ENCODE peak calls at places on chromosome 15, in seven cellular contexts. U is mesenchymal stem cell, A is IMR-90, Q is H1, R is neuronal stem cell, G is H9, L is trophoblast cell. T is an unnamed sample.
A peak's percentile ranks its signal among the peaks of the same experiment; 100 is the strongest.

GRCh38 chr15:55552926-55553325 is 35.2 kb downstream of the PYGO1 start:
- DNase-seq in G (peak; percentile 38), A (peak; percentile 83), R (no peak), L (peak; percentile 27), U (peak; percentile 88), Q (no peak), T (peak; percentile 67)

GRCh38 chr15:57720861-57721260 is 14.3 kb downstream of the POLR2M start:
- DNase-seq in U (no peak), G (no peak), R (no peak), Q (no peak), L (no peak), A (peak; percentile 18), T (no peak)

GRCh38 chr15:99085413-99086326 is 19.2 kb upstream of the SYNM start:
- DNase-seq in G (no peak), Q (no peak), L (peak; percentile 18), A (peak; percentile 91), R (no peak), U (peak; percentile 11), T (no peak)

GRCh38 chr15:60591491-60592385 is 112.8 kb upstream of the ICE2 start:
- DNase-seq in R (peak; percentile 57), G (peak; percentile 61), A (no peak), Q (no peak), U (peak; percentile 36), L (peak; percentile 29), T (peak; percentile 74)

GRCh38 chr15:58438956-58439355 is 7.2 kb downstream of the LIPC start:
- DNase-seq in G (peak; percentile 44), R (peak; percentile 12), L (peak; percentile 69), Q (no peak), U (peak; percentile 58), A (peak; percentile 46), T (peak; percentile 66)

GRCh38 chr15:31352911-31353811 is 26.5 kb downstream of the KLF13 start:
- DNase-seq in R (no peak), A (peak; percentile 82), Q (no peak), G (no peak), U (peak; percentile 96), L (no peak), T (no peak)

GRCh38 chr15:60396964-60397771 is 618 bp downstream of the ANXA2 start:
- DNase-seq in A (peak; percentile 68), G (peak; percentile 65), R (no peak), L (peak; percentile 75), Q (no peak), U (peak; percentile 82), T (peak; percentile 86)

GRCh38 chr15:100393008-100393407 is 51.2 kb upstream of the ADAMTS17 start:
- DNase-seq in R (no peak), A (no peak), L (no peak), G (no peak), U (no peak), Q (no peak), T (no peak)

GRCh38 chr15:64651573-64652260 is 123.7 kb downstream of the RBPMS2 start:
- DNase-seq in Q (peak; percentile 10), L (peak; percentile 63), G (peak; percentile 45), U (peak; percentile 51), A (peak; percentile 33), R (no peak), T (peak; percentile 67)

GRCh38 chr15:57914350-57915055 is 151.0 kb downstream of the ALDH1A2 start:
- DNase-seq in U (no peak), R (no peak), Q (no peak), G (no peak), A (no peak), L (no peak), T (no peak)

GRCh38 chr15:77042955-77043920 is 27.7 kb downstream of the TSPAN3 start:
- DNase-seq in Q (no peak), A (no peak), U (no peak), R (no peak), G (no peak), L (peak; percentile 20), T (no peak)

GRCh38 chr15:28128036-28128435 is 28.9 kb upstream of the OCA2 start:
- DNase-seq in R (no peak), U (no peak), A (no peak), L (no peak), G (no peak), Q (no peak), T (no peak)

GRCh38 chr15:68252925-68253534 is 23.5 kb upstream of the CLN6 start:
- DNase-seq in L (peak; percentile 94), A (peak; percentile 85), U (peak; percentile 81), G (no peak), Q (no peak), R (peak; percentile 54), T (peak; percentile 75)

GRCh38 chr15:40847225-40847961 is 3.5 kb downstream of the SPINT1 start:
- DNase-seq in L (no peak), R (no peak), A (peak; percentile 28), G (peak; percentile 80), U (peak; percentile 63), Q (no peak), T (peak; percentile 94)

GRCh38 chr15:76342382-76343201 is 6.0 kb downstream of the ISL2 start:
- DNase-seq in U (no peak), A (no peak), G (peak; percentile 83), R (no peak), Q (no peak), L (no peak), T (peak; percentile 70)

GRCh38 chr15:40590635-40591105 is 3.4 kb upstream of the KNL1 start:
- DNase-seq in U (peak; percentile 31), A (no peak), Q (no peak), L (peak; percentile 39), R (no peak), G (no peak), T (peak; percentile 29)

GRCh38 chr15:71755571-71755970 is 54.8 kb upstream of the NR2E3 start:
- DNase-seq in A (no peak), G (no peak), Q (no peak), U (no peak), R (no peak), L (no peak), T (no peak)

GRCh38 chr15:76585573-76585892 is 249.0 kb downstream of the ISL2 start:
- DNase-seq in G (no peak), L (no peak), A (no peak), Q (no peak), R (no peak), U (no peak), T (no peak)

GRCh38 chr15:70627322-70627721 is 136.0 kb downstream of the UACA start:
- DNase-seq in Q (no peak), L (no peak), A (no peak), R (no peak), U (no peak), G (no peak), T (no peak)

GRCh38 chr15:45919806-45920205 is 285.0 kb downstream of the SQOR start:
- DNase-seq in U (peak; percentile 75), A (peak; percentile 8), R (no peak), L (peak; percentile 55), Q (no peak), G (no peak), T (peak; percentile 81)

GRCh38 chr15:45921978-45922377 is 287.1 kb downstream of the SQOR start:
- DNase-seq in L (no peak), U (no peak), G (no peak), R (no peak), Q (no peak), A (no peak), T (no peak)

GRCh38 chr15:45918839-45919238 is 284.0 kb downstream of the SQOR start:
- DNase-seq in Q (no peak), U (no peak), L (no peak), A (no peak), R (no peak), G (no peak), T (no peak)

DNA sequence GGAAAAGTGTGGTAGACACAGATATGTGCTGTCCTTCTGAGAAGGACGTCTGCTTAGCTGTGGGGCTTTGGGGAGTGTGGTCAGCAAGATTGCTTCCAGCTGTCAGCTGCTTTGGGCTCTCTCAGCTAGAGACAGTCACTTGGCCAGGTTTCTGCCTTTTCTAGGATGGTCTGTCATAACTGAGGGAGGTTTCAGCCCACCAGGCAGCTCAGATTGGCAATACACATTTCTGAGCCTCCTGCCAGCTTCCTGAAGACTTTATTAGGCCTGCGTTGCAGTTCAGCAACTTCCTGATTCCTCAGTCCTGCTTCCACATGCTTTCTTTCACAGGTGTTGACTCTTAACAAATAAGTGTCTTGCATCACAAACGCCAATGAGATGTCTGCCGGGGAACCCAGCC is 286.5 kb downstream of the SQOR start:
- DNase-seq in R (no peak), G (no peak), U (peak; percentile 14), Q (no peak), A (no peak), L (no peak), T (peak; percentile 43)
- H2BK120ac ChIP-seq in R (no peak overlapping the region), G (no peak overlapping the region), U (no peak overlapping the region), Q (no peak overlapping the region), A (no peak overlapping the region), L (no peak overlapping the region), T (no peak overlapping the region)

DNA sequence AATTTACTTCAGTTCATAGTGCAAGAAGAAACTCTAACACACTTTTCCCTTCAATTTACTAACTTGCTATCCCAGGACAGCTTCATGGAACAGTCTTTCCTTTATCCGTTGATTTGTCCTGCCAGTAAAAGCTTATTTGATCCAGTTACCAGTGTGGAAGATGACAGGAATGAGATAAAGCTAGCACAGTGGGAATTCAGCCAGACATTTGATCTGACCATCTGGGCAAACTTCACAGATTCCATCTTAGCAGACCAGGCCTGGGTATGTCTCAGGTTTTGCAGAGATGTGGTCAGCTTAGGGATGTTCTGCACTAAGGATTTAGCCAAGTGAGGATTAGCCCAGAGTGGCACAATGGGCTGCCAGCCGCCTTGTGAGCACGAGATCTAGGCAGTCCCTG is 19.7 kb downstream of the CEMIP start:
- DNase-seq in U (no peak), L (no peak), G (no peak), A (no peak), R (no peak), Q (no peak), T (no peak)
- H2BK120ac ChIP-seq in U (no peak overlapping the region), L (no peak overlapping the region), G (no peak overlapping the region), A (no peak overlapping the region), R (no peak overlapping the region), Q (no peak overlapping the region), T (no peak overlapping the region)

GRCh38 chr15:83340087-83340486 is 55.6 kb upstream of the BNC1 start:
- DNase-seq in G (no peak), A (no peak), L (no peak), U (no peak), Q (no peak), R (no peak), T (no peak)
- H2BK120ac ChIP-seq in G (no peak overlapping the region), A (no peak overlapping the region), L (no peak overlapping the region), U (no peak overlapping the region), Q (no peak overlapping the region), R (no peak overlapping the region), T (no peak overlapping the region)

DNA sequence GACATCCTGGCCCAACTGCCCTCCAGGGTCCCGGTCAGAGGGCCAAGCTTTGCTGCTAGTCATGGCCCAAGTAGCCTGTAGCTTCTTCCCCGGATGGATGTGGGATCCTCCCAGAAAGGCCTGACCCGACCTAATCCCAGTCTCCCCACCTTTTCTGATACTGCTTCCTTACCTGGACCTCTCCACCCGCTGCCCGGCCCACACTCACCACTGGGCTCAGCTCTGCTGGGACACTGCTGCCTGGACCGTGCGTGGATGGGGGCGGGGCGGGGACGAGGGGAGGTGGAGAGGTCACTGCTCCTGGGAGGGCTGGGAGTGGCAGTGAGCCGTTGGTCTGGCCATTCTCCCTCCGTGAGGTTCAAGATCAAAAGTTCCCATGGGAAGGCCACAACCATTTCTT is 40.3 kb upstream of the FURIN start:
- DNase-seq in A (no peak), G (no peak), Q (no peak), U (no peak), L (no peak), R (no peak), T (no peak)
- H2BK120ac ChIP-seq in A (no peak overlapping the region), G (no peak overlapping the region), Q (no peak overlapping the region), U (no peak overlapping the region), L (no peak overlapping the region), R (no peak overlapping the region), T (no peak overlapping the region)

T was measured in mesendoderm.